ENCODE peak calls at places on chromosomes 4 and X, in six cellular contexts. One of them, this sample, is unnamed.
A peak's percentile ranks its signal among the peaks of the same experiment; 100 is the strongest.

GRCh38 chr4:185933078-185933581 is 121.1 kb upstream of the SORBS2 start:
- DNase-seq in Kasumi-1: no peak
- DNase-seq in T-helper 9 cell: no peak
- DNase-seq in spleen: no peak
- DNase-seq in neural crest cell: no peak
- DNase-seq in NCI-H1930: no peak
- DNase-seq in this sample: no peak

GRCh38 chr4:29259556-29259955 is 1460.6 kb upstream of the PCDH7 start:
- DNase-seq in NCI-H1930: no peak
- DNase-seq in neural crest cell: no peak
- DNase-seq in Kasumi-1: no peak
- DNase-seq in spleen: no peak
- DNase-seq in T-helper 9 cell: no peak
- DNase-seq in this sample: no peak

GRCh38 chr4:175419120-175419774 is 392.8 kb downstream of the GPM6A start:
- DNase-seq in neural crest cell: no peak
- DNase-seq in T-helper 9 cell: no peak
- DNase-seq in NCI-H1930: peak; percentile 20
- DNase-seq in spleen: no peak
- DNase-seq in Kasumi-1: no peak
- DNase-seq in this sample: no peak

GRCh38 chrX:134236690-134237362 is at the start of gene CCDC160:
- DNase-seq in T-helper 9 cell: no peak
- DNase-seq in neural crest cell: peak; percentile 73
- DNase-seq in Kasumi-1: no peak
- DNase-seq in NCI-H1930: peak; percentile 50
- DNase-seq in spleen: peak; percentile 81
- DNase-seq in this sample: no peak

GRCh38 chrX:1679238-1679637 is 64.4 kb downstream of the ASMT start:
- DNase-seq in neural crest cell: no peak
- DNase-seq in T-helper 9 cell: no peak
- DNase-seq in spleen: no peak
- DNase-seq in Kasumi-1: no peak
- DNase-seq in NCI-H1930: no peak
- DNase-seq in this sample: no peak

GRCh38 chrX:49995795-49996455 is 73.5 kb downstream of the CLCN5 start:
- DNase-seq in NCI-H1930: no peak
- DNase-seq in spleen: no peak
- DNase-seq in neural crest cell: no peak
- DNase-seq in T-helper 9 cell: no peak
- DNase-seq in Kasumi-1: no peak
- DNase-seq in this sample: no peak

GRCh38 chr4:3809451-3810110 is 43.4 kb downstream of the ADRA2C start:
- DNase-seq in spleen: no peak
- DNase-seq in Kasumi-1: no peak
- DNase-seq in neural crest cell: no peak
- DNase-seq in NCI-H1930: no peak
- DNase-seq in T-helper 9 cell: no peak
- DNase-seq in this sample: no peak

GRCh38 chr4:108601517-108601916 is 18.9 kb upstream of the RPL34 start:
- DNase-seq in Kasumi-1: no peak
- DNase-seq in NCI-H1930: no peak
- DNase-seq in neural crest cell: no peak
- DNase-seq in spleen: no peak
- DNase-seq in T-helper 9 cell: no peak
- DNase-seq in this sample: no peak

GRCh38 chr4:7156273-7157139 is 35.8 kb upstream of the SORCS2 start:
- DNase-seq in neural crest cell: peak; percentile 28
- DNase-seq in T-helper 9 cell: no peak
- DNase-seq in NCI-H1930: no peak
- DNase-seq in spleen: peak; percentile 53
- DNase-seq in Kasumi-1: no peak
- DNase-seq in this sample: peak; percentile 54

GRCh38 chrX:80014141-80014940 is at the start of gene TBX22:
- DNase-seq in T-helper 9 cell: no peak
- DNase-seq in NCI-H1930: no peak
- DNase-seq in neural crest cell: no peak
- DNase-seq in spleen: no peak
- DNase-seq in Kasumi-1: no peak
- DNase-seq in this sample: no peak